ENCODE peak calls at places on chromosomes 4 and X, in nine cellular contexts. S, L, K, A, W, T, R, C and X are unnamed samples.

GRCh38 chrX:149511081-149511480 is 6.0 kb upstream of the IDS start:
- DNase-seq in K (no peak), A (no peak), L (no peak), S (no peak), T (no peak), R (no peak), W (no peak), C (no peak), X (no peak)

GRCh38 chr4:26342328-26343040 is 21.7 kb downstream of the RBPJ start:
- DNase-seq in S (no peak), T (no peak), A (no peak), L (no peak), R (no peak), W (peak), C (peak), K (no peak), X (no peak)

GRCh38 chr4:149932188-149932587 is 116.5 kb upstream of the IQCM start:
- DNase-seq in K (no peak), S (no peak), W (no peak), L (no peak), A (no peak), R (no peak), C (no peak), T (no peak), X (no peak)

GRCh38 chr4:40121515-40121914 is 64.9 kb downstream of the N4BP2 start:
- DNase-seq in C (no peak), R (no peak), A (no peak), T (no peak), L (no peak), K (peak), W (peak), S (peak), X (no peak)

GRCh38 chrX:44474410-44474809 is 68.2 kb downstream of the FUNDC1 start:
- DNase-seq in R (no peak), A (no peak), S (no peak), L (no peak), T (no peak), K (no peak), W (no peak), C (no peak), X (no peak)

GRCh38 chr4:42150653-42151567 is 1.5 kb downstream of the BEND4 start:
- DNase-seq in W (no peak), S (no peak), R (no peak), A (peak), K (no peak), T (no peak), C (peak), L (peak), X (no peak)

GRCh38 chr4:127120706-127121105 is 512.1 kb upstream of the INTU start:
- DNase-seq in A (no peak), W (no peak), S (no peak), T (no peak), C (no peak), K (no peak), R (no peak), L (no peak), X (peak)

GRCh38 chrX:16100673-16101072 is 22.7 kb upstream of the GRPR start:
- DNase-seq in T (no peak), W (no peak), K (no peak), R (no peak), C (no peak), L (no peak), S (no peak), A (no peak), X (no peak)

GRCh38 chrX:153620576-153620975 is 21.6 kb upstream of the CCNQ start:
- DNase-seq in L (no peak), R (no peak), S (no peak), T (no peak), A (no peak), W (no peak), C (no peak), K (no peak), X (no peak)

GRCh38 chr4:168519576-168519975 is 22.7 kb downstream of the PALLD start:
- DNase-seq in A (no peak), R (no peak), K (no peak), S (no peak), T (no peak), W (no peak), C (no peak), L (no peak), X (no peak)

GRCh38 chr4:184668511-184669114 is 19.1 kb downstream of the PRIMPOL start:
- DNase-seq in W (no peak), C (no peak), T (no peak), K (no peak), L (no peak), R (no peak), S (no peak), A (no peak), X (no peak)

GRCh38 chr4:122218762-122219161 is 66.6 kb downstream of the BLTP1 start:
- DNase-seq in C (peak), S (no peak), R (no peak), T (no peak), L (no peak), W (no peak), A (no peak), K (no peak), X (no peak)

GRCh38 chr4:76782837-76783236 is 115.1 kb downstream of the SOWAHB start:
- DNase-seq in T (no peak), W (peak), R (no peak), K (no peak), L (no peak), S (no peak), C (no peak), A (no peak), X (no peak)

GRCh38 chr4:139297001-139297410 is 4.3 kb upstream of the NAA15 start:
- DNase-seq in A (no peak), T (no peak), R (no peak), S (no peak), C (no peak), L (no peak), K (no peak), W (no peak), X (no peak)

GRCh38 chrX:96474357-96475125 is 210.1 kb upstream of the DIAPH2 start:
- DNase-seq in K (no peak), L (no peak), S (no peak), C (no peak), A (no peak), T (no peak), R (no peak), W (no peak), X (no peak)

GRCh38 chr4:153731239-153731638 is 28.6 kb downstream of the RNF175 start:
- DNase-seq in W (peak), T (no peak), L (no peak), S (no peak), K (no peak), A (no peak), R (no peak), C (no peak), X (no peak)

GRCh38 chr4:26568446-26568994 is 15.4 kb upstream of the TBC1D19 start:
- DNase-seq in C (no peak), S (no peak), A (no peak), T (no peak), K (no peak), L (no peak), W (peak), R (no peak), X (no peak)

GRCh38 chrX:1450381-1451161 is 2.1 kb downstream of the ASMTL start:
- DNase-seq in S (no peak), T (no peak), W (no peak), C (no peak), R (no peak), L (peak), K (no peak), A (no peak), X (no peak)